ENCODE peak calls at places on chromosomes 7 and 10, in seven cellular contexts. C, W, K, J, Q, Z and U are unnamed samples.

GRCh38 chr7:130276796-130277762 is 10.4 kb downstream of the CPA2 start:
- DNase-seq in J (no peak), K (no peak), Z (no peak), Q (no peak), W (no peak), C (no peak), U (no peak)

GRCh38 chr10:125340871-125341270 is 180.5 kb upstream of the CTBP2 start:
- DNase-seq in C (no peak), J (no peak), W (no peak), Q (no peak), K (no peak), Z (no peak), U (no peak)

GRCh38 chr7:132199626-132200025 is 376.6 kb downstream of the PLXNA4 start:
- DNase-seq in J (no peak), Q (no peak), Z (no peak), K (no peak), C (no peak), W (no peak), U (no peak)

GRCh38 chr7:116562529-116563121 is 37.8 kb downstream of the CAV1 start:
- DNase-seq in Q (no peak), K (no peak), Z (no peak), J (no peak), W (no peak), C (no peak), U (no peak)

GRCh38 chr7:21099432-21099831 is 312.7 kb upstream of the SP8 start:
- DNase-seq in Q (no peak), C (peak; percentile 12), K (no peak), J (no peak), Z (no peak), W (no peak), U (no peak)

GRCh38 chr10:4144802-4145201 is 359.8 kb upstream of the KLF6 start:
- DNase-seq in Q (no peak), K (no peak), C (no peak), W (no peak), Z (no peak), J (no peak), U (no peak)

GRCh38 chr7:26515462-26515861 is 223.8 kb downstream of the SNX10 start:
- DNase-seq in Z (peak; percentile 52), J (no peak), C (no peak), K (peak; percentile 56), W (no peak), Q (no peak), U (no peak)

GRCh38 chr7:149455175-149455950 is 5.5 kb downstream of the ZNF777 start:
- DNase-seq in C (no peak), Q (no peak), Z (no peak), W (no peak), J (peak; percentile 20), K (no peak), U (no peak)

GRCh38 chr10:130169136-130169888 is 33.1 kb downstream of the GLRX3 start:
- DNase-seq in Z (no peak), J (no peak), C (no peak), K (no peak), Q (no peak), W (no peak), U (no peak)

GRCh38 chr10:110508389-110508788 is 10.7 kb downstream of the DUSP5 start:
- DNase-seq in Z (no peak), C (no peak), J (no peak), Q (no peak), W (no peak), K (no peak), U (no peak)

GRCh38 chr10:71748671-71749191 is 24.6 kb downstream of the VSIR start:
- DNase-seq in J (no peak), K (no peak), Z (peak; percentile 55), C (peak; percentile 58), Q (peak; percentile 43), W (no peak), U (no peak)

GRCh38 chr7:47191876-47192291 is 390.0 kb downstream of the TNS3 start:
- DNase-seq in C (no peak), W (peak; percentile 6), K (no peak), Z (no peak), J (no peak), Q (no peak), U (no peak)

GRCh38 chr10:110773693-110774068 is 98.0 kb upstream of the PDCD4 start:
- DNase-seq in C (no peak), Z (no peak), J (no peak), W (no peak), Q (peak; percentile 68), K (no peak), U (no peak)

DNA sequence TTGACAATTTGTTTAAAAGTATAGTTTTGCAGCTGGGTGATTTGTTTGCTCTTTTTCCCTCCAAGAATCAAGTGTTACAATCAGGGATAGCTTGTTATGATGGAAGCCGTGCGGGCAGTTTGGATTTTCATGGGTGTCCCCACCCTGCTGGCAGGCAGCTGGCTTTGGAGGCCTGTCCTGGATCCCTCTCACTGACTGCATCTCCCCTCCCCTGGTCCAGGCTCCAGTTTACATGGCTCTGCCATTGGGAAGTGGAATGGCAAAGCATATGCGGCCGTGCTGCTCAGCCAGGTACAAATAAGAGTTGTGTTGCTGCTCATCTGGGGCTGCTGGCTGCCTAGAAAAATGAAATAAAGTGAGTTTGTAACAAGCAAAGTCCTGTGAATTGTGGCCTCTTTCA is 76.0 kb downstream of the CXCL12 start:
- DNase-seq in K (no peak), J (no peak), Q (no peak), C (no peak), W (no peak), Z (no peak), U (no peak)
- TF ChIP-seq JUND in K (no peak), J (no peak), Q (no peak), C (no peak), W (no peak), Z (no peak), U (no peak)

GRCh38 chr7:5700391-5700985 is 81.0 kb downstream of the RNF216 start:
- DNase-seq in W (no peak), Q (no peak), C (no peak), J (no peak), K (no peak), Z (no peak), U (no peak)

GRCh38 chr7:5699951-5700384 is 81.5 kb downstream of the RNF216 start:
- DNase-seq in K (no peak), W (no peak), C (peak; percentile 97), Q (no peak), Z (no peak), J (no peak), U (no peak)

GRCh38 chr7:5702876-5703571 is 78.4 kb downstream of the RNF216 start:
- DNase-seq in K (peak; percentile 24), J (no peak), Z (no peak), W (no peak), Q (no peak), C (no peak), U (no peak)

GRCh38 chr7:5699467-5699866 is 82.0 kb downstream of the RNF216 start:
- DNase-seq in J (no peak), C (no peak), Q (no peak), Z (no peak), K (no peak), W (no peak), U (no peak)

GRCh38 chr7:5701085-5701914 is 80.2 kb downstream of the RNF216 start:
- DNase-seq in C (peak; percentile 84), J (no peak), Q (no peak), W (no peak), K (no peak), Z (no peak), U (no peak)
- TF ChIP-seq JUND in C (no peak), J (no peak), Q (peak; percentile 24), W (no peak), K (no peak), Z (peak; percentile 44), U (no peak)

DNA sequence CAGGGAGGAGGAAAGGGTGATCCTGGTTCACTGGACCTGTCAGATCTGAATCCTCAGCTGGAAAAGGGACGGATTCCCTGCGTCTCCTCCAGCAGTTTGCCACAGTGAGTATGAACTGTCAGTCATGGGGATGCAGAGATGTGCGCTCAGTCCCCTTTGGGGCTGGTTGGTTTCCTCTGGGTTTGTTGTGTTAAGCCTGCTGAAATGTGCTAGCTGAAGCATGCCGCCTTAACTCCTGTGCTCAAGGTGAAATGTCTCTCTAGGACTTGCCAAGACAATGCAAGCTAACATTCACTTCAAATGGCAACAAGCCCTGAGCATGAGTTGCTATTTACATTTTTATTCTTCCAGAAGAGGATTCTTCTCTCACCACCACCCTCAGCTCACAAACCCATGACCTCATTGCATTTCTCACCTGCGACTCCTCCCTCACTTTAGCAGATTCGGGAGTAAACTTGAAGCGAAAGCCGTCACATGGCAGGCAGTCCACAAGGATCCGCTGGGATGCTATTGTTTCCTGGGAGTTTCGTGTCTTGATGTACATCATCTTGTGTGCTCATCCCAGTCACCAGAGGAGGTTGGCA is 192.9 kb upstream of the FZD8 start:
- DNase-seq in Q (no peak), W (no peak), Z (no peak), C (no peak), K (no peak), J (no peak), U (no peak)
- TF ChIP-seq JUND in Q (no peak), W (no peak), Z (no peak), C (no peak), K (no peak), J (no peak), U (no peak)

DNA sequence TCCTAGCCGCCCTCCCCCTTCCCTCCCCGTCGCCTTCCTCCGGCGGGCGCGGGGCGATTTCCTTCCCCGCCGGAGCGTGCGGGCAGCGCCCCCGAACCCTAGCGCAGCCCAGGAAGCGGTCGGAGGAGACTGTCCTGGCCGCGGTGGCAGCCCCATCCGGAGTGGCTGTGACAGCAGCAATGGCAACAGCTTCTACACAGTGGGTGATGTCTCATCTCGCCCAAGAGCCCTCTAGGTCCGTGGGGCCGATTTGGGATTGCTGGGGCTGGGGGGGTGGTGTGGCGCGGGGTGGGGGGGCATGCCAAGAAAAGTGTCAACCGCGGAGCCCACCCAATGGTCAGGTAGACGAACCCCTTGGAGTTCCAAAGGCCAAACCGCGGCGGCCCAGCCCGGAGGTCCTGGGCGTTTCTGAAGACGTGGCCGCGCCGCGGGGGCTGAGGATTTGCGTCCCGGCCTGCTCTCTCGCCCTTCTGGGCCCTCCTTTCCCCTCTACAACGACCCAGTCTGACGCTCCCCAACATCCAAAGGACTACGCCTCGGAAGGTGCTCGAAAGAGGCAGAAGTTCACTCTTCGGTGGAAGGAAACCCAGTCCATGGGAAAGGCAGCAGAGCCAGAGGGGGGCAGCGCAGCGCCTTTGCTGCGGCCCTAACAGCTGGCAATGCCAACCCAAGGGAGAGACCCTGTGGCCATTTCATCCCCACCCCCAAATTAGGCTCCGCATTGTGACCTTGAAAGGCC is 603 bp upstream of the TWIST1 start:
- DNase-seq in C (no peak), K (no peak), J (peak; percentile 62), W (no peak), Q (no peak), Z (peak; percentile 76), U (no peak)
- TF ChIP-seq JUND in C (no peak), K (no peak), J (no peak), W (no peak), Q (no peak), Z (no peak), U (no peak)

DNA sequence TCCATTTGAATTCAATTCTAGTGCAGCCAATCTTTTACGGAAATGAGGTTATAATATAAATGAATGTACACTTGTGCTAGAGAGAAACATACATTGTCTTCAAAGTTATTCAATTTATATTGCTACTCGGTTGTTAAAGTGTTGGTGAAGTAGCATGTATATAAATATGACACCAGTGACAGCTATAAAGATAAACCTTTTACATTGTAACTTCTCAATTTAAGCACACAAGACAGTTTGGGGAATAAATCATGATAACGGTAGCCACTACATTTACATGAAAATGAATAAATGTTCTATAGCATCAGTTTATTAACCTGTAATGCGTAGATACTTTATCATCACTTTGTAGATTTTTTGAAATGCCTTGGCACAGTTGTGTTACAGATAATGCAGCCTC is 283.8 kb upstream of the NPVF start:
- DNase-seq in W (no peak), J (no peak), Q (no peak), Z (no peak), K (no peak), C (no peak), U (no peak)
- TF ChIP-seq JUND in W (no peak), J (no peak), Q (no peak), Z (no peak), K (no peak), C (no peak), U (no peak)

GRCh38 chr10:74063256-74063655 is 65.3 kb downstream of the VCL start:
- DNase-seq in K (no peak), J (no peak), Q (no peak), W (no peak), Z (no peak), C (no peak), U (no peak)
- TF ChIP-seq JUND in K (no peak), J (no peak), Q (no peak), W (no peak), Z (no peak), C (no peak), U (no peak)